ENCODE peak calls at places on chromosomes 7 and 10, in nine cellular contexts. One of them, this sample, is unnamed.

GRCh38 chr7:96120856-96121255 is 201.0 kb downstream of the SLC25A13 start:
- DNase-seq in activated CD8-positive, alpha-beta memory T cell treated with anti-CD3 and anti-CD28 coated beads, Interleukin-2, amount 50 U/mL, for 4 hours: no peak
- DNase-seq in NCI-H1436: no peak
- DNase-seq in RWPE1: no peak
- DNase-seq in HTR-8/SVneo: no peak
- DNase-seq in epithelial cell of esophagus: peak
- DNase-seq in M059J: no peak
- DNase-seq in stimulated activated CD8-positive, alpha-beta memory T cell treated with anti-CD3 and anti-CD28 coated beads, Interleukin-2, amount 100 ng/mL, for 48 hours: no peak
- DNase-seq in GF-D8: no peak
- DNase-seq in this sample: no peak

GRCh38 chr10:18044976-18045720 is 93.4 kb downstream of the SLC39A12 start:
- DNase-seq in activated CD8-positive, alpha-beta memory T cell treated with anti-CD3 and anti-CD28 coated beads, Interleukin-2, amount 50 U/mL, for 4 hours: no peak
- DNase-seq in NCI-H1436: no peak
- DNase-seq in RWPE1: no peak
- DNase-seq in HTR-8/SVneo: peak
- DNase-seq in epithelial cell of esophagus: no peak
- DNase-seq in M059J: peak
- DNase-seq in stimulated activated CD8-positive, alpha-beta memory T cell treated with anti-CD3 and anti-CD28 coated beads, Interleukin-2, amount 100 ng/mL, for 48 hours: no peak
- DNase-seq in GF-D8: no peak
- DNase-seq in this sample: no peak

GRCh38 chr10:3350790-3351364 is 178.3 kb upstream of the PITRM1 start:
- DNase-seq in activated CD8-positive, alpha-beta memory T cell treated with anti-CD3 and anti-CD28 coated beads, Interleukin-2, amount 50 U/mL, for 4 hours: no peak
- DNase-seq in NCI-H1436: no peak
- DNase-seq in RWPE1: no peak
- DNase-seq in HTR-8/SVneo: no peak
- DNase-seq in epithelial cell of esophagus: no peak
- DNase-seq in M059J: no peak
- DNase-seq in stimulated activated CD8-positive, alpha-beta memory T cell treated with anti-CD3 and anti-CD28 coated beads, Interleukin-2, amount 100 ng/mL, for 48 hours: no peak
- DNase-seq in GF-D8: no peak
- DNase-seq in this sample: no peak

GRCh38 chr10:30433286-30433778 is 652 bp upstream of the MAP3K8 start:
- DNase-seq in activated CD8-positive, alpha-beta memory T cell treated with anti-CD3 and anti-CD28 coated beads, Interleukin-2, amount 50 U/mL, for 4 hours: no peak
- DNase-seq in NCI-H1436: no peak
- DNase-seq in RWPE1: no peak
- DNase-seq in HTR-8/SVneo: peak
- DNase-seq in epithelial cell of esophagus: peak
- DNase-seq in M059J: peak
- DNase-seq in stimulated activated CD8-positive, alpha-beta memory T cell treated with anti-CD3 and anti-CD28 coated beads, Interleukin-2, amount 100 ng/mL, for 48 hours: peak
- DNase-seq in GF-D8: peak
- DNase-seq in this sample: peak

GRCh38 chr10:35778344-35778743 is 136.2 kb upstream of the FZD8 start:
- DNase-seq in activated CD8-positive, alpha-beta memory T cell treated with anti-CD3 and anti-CD28 coated beads, Interleukin-2, amount 50 U/mL, for 4 hours: no peak
- DNase-seq in NCI-H1436: no peak
- DNase-seq in RWPE1: no peak
- DNase-seq in HTR-8/SVneo: no peak
- DNase-seq in epithelial cell of esophagus: no peak
- DNase-seq in M059J: no peak
- DNase-seq in stimulated activated CD8-positive, alpha-beta memory T cell treated with anti-CD3 and anti-CD28 coated beads, Interleukin-2, amount 100 ng/mL, for 48 hours: no peak
- DNase-seq in GF-D8: no peak
- DNase-seq in this sample: no peak

GRCh38 chr10:130485241-130485957 is 349.2 kb downstream of the GLRX3 start:
- DNase-seq in activated CD8-positive, alpha-beta memory T cell treated with anti-CD3 and anti-CD28 coated beads, Interleukin-2, amount 50 U/mL, for 4 hours: no peak
- DNase-seq in NCI-H1436: no peak
- DNase-seq in RWPE1: no peak
- DNase-seq in HTR-8/SVneo: no peak
- DNase-seq in epithelial cell of esophagus: no peak
- DNase-seq in M059J: no peak
- DNase-seq in stimulated activated CD8-positive, alpha-beta memory T cell treated with anti-CD3 and anti-CD28 coated beads, Interleukin-2, amount 100 ng/mL, for 48 hours: no peak
- DNase-seq in GF-D8: no peak
- DNase-seq in this sample: no peak

GRCh38 chr7:106281919-106282318 is 2.9 kb downstream of the NAMPT start:
- DNase-seq in activated CD8-positive, alpha-beta memory T cell treated with anti-CD3 and anti-CD28 coated beads, Interleukin-2, amount 50 U/mL, for 4 hours: no peak
- DNase-seq in NCI-H1436: no peak
- DNase-seq in RWPE1: no peak
- DNase-seq in HTR-8/SVneo: no peak
- DNase-seq in epithelial cell of esophagus: no peak
- DNase-seq in M059J: no peak
- DNase-seq in stimulated activated CD8-positive, alpha-beta memory T cell treated with anti-CD3 and anti-CD28 coated beads, Interleukin-2, amount 100 ng/mL, for 48 hours: no peak
- DNase-seq in GF-D8: no peak
- DNase-seq in this sample: no peak

GRCh38 chr7:151705744-151706567 is 171.0 kb downstream of the PRKAG2 start:
- DNase-seq in activated CD8-positive, alpha-beta memory T cell treated with anti-CD3 and anti-CD28 coated beads, Interleukin-2, amount 50 U/mL, for 4 hours: peak
- DNase-seq in NCI-H1436: peak
- DNase-seq in RWPE1: no peak
- DNase-seq in HTR-8/SVneo: peak
- DNase-seq in epithelial cell of esophagus: peak
- DNase-seq in M059J: peak
- DNase-seq in stimulated activated CD8-positive, alpha-beta memory T cell treated with anti-CD3 and anti-CD28 coated beads, Interleukin-2, amount 100 ng/mL, for 48 hours: no peak
- DNase-seq in GF-D8: peak
- DNase-seq in this sample: peak

GRCh38 chr10:104123397-104123796 is 1.4 kb downstream of the SFR1 start:
- DNase-seq in activated CD8-positive, alpha-beta memory T cell treated with anti-CD3 and anti-CD28 coated beads, Interleukin-2, amount 50 U/mL, for 4 hours: no peak
- DNase-seq in NCI-H1436: no peak
- DNase-seq in RWPE1: no peak
- DNase-seq in HTR-8/SVneo: no peak
- DNase-seq in epithelial cell of esophagus: peak
- DNase-seq in M059J: peak
- DNase-seq in stimulated activated CD8-positive, alpha-beta memory T cell treated with anti-CD3 and anti-CD28 coated beads, Interleukin-2, amount 100 ng/mL, for 48 hours: no peak
- DNase-seq in GF-D8: no peak
- DNase-seq in this sample: peak

GRCh38 chr10:44827431-44828006 is 83.6 kb upstream of the TMEM72 start:
- DNase-seq in activated CD8-positive, alpha-beta memory T cell treated with anti-CD3 and anti-CD28 coated beads, Interleukin-2, amount 50 U/mL, for 4 hours: no peak
- DNase-seq in NCI-H1436: no peak
- DNase-seq in RWPE1: no peak
- DNase-seq in HTR-8/SVneo: no peak
- DNase-seq in epithelial cell of esophagus: no peak
- DNase-seq in M059J: no peak
- DNase-seq in stimulated activated CD8-positive, alpha-beta memory T cell treated with anti-CD3 and anti-CD28 coated beads, Interleukin-2, amount 100 ng/mL, for 48 hours: no peak
- DNase-seq in GF-D8: no peak
- DNase-seq in this sample: no peak

GRCh38 chr10:17229016-17229716 is 1.1 kb downstream of the VIM start:
- DNase-seq in activated CD8-positive, alpha-beta memory T cell treated with anti-CD3 and anti-CD28 coated beads, Interleukin-2, amount 50 U/mL, for 4 hours: peak
- DNase-seq in NCI-H1436: no peak
- DNase-seq in RWPE1: peak
- DNase-seq in HTR-8/SVneo: peak
- DNase-seq in epithelial cell of esophagus: peak
- DNase-seq in M059J: peak
- DNase-seq in stimulated activated CD8-positive, alpha-beta memory T cell treated with anti-CD3 and anti-CD28 coated beads, Interleukin-2, amount 100 ng/mL, for 48 hours: peak
- DNase-seq in GF-D8: peak
- DNase-seq in this sample: peak

GRCh38 chr10:123573236-123574147 is 92.7 kb upstream of the GPR26 start:
- DNase-seq in activated CD8-positive, alpha-beta memory T cell treated with anti-CD3 and anti-CD28 coated beads, Interleukin-2, amount 50 U/mL, for 4 hours: peak
- DNase-seq in NCI-H1436: peak
- DNase-seq in RWPE1: peak
- DNase-seq in HTR-8/SVneo: peak
- DNase-seq in epithelial cell of esophagus: peak
- DNase-seq in M059J: peak
- DNase-seq in stimulated activated CD8-positive, alpha-beta memory T cell treated with anti-CD3 and anti-CD28 coated beads, Interleukin-2, amount 100 ng/mL, for 48 hours: peak
- DNase-seq in GF-D8: no peak
- DNase-seq in this sample: peak

GRCh38 chr7:34759477-34760125 is 101.6 kb downstream of the NPSR1 start:
- DNase-seq in activated CD8-positive, alpha-beta memory T cell treated with anti-CD3 and anti-CD28 coated beads, Interleukin-2, amount 50 U/mL, for 4 hours: no peak
- DNase-seq in NCI-H1436: no peak
- DNase-seq in RWPE1: peak
- DNase-seq in HTR-8/SVneo: peak
- DNase-seq in epithelial cell of esophagus: peak
- DNase-seq in M059J: peak
- DNase-seq in stimulated activated CD8-positive, alpha-beta memory T cell treated with anti-CD3 and anti-CD28 coated beads, Interleukin-2, amount 100 ng/mL, for 48 hours: no peak
- DNase-seq in GF-D8: no peak
- DNase-seq in this sample: no peak

GRCh38 chr10:48472670-48473069 is 132.2 kb downstream of the ARHGAP22 start:
- DNase-seq in activated CD8-positive, alpha-beta memory T cell treated with anti-CD3 and anti-CD28 coated beads, Interleukin-2, amount 50 U/mL, for 4 hours: no peak
- DNase-seq in NCI-H1436: no peak
- DNase-seq in RWPE1: no peak
- DNase-seq in HTR-8/SVneo: no peak
- DNase-seq in epithelial cell of esophagus: no peak
- DNase-seq in M059J: no peak
- DNase-seq in stimulated activated CD8-positive, alpha-beta memory T cell treated with anti-CD3 and anti-CD28 coated beads, Interleukin-2, amount 100 ng/mL, for 48 hours: no peak
- DNase-seq in GF-D8: peak
- DNase-seq in this sample: no peak

GRCh38 chr10:123842692-123843385 is 48.8 kb downstream of the CPXM2 start:
- DNase-seq in activated CD8-positive, alpha-beta memory T cell treated with anti-CD3 and anti-CD28 coated beads, Interleukin-2, amount 50 U/mL, for 4 hours: no peak
- DNase-seq in NCI-H1436: no peak
- DNase-seq in RWPE1: no peak
- DNase-seq in HTR-8/SVneo: no peak
- DNase-seq in epithelial cell of esophagus: no peak
- DNase-seq in M059J: no peak
- DNase-seq in stimulated activated CD8-positive, alpha-beta memory T cell treated with anti-CD3 and anti-CD28 coated beads, Interleukin-2, amount 100 ng/mL, for 48 hours: no peak
- DNase-seq in GF-D8: no peak
- DNase-seq in this sample: no peak

GRCh38 chr10:76352300-76352699 is 920.9 kb downstream of the LRMDA start:
- DNase-seq in activated CD8-positive, alpha-beta memory T cell treated with anti-CD3 and anti-CD28 coated beads, Interleukin-2, amount 50 U/mL, for 4 hours: no peak
- DNase-seq in NCI-H1436: no peak
- DNase-seq in RWPE1: peak
- DNase-seq in HTR-8/SVneo: peak
- DNase-seq in epithelial cell of esophagus: peak
- DNase-seq in M059J: peak
- DNase-seq in stimulated activated CD8-positive, alpha-beta memory T cell treated with anti-CD3 and anti-CD28 coated beads, Interleukin-2, amount 100 ng/mL, for 48 hours: no peak
- DNase-seq in GF-D8: no peak
- DNase-seq in this sample: no peak

GRCh38 chr7:150390206-150390605 is 11.1 kb downstream of the ZNF775 start:
- DNase-seq in activated CD8-positive, alpha-beta memory T cell treated with anti-CD3 and anti-CD28 coated beads, Interleukin-2, amount 50 U/mL, for 4 hours: no peak
- DNase-seq in NCI-H1436: no peak
- DNase-seq in RWPE1: no peak
- DNase-seq in HTR-8/SVneo: no peak
- DNase-seq in epithelial cell of esophagus: peak
- DNase-seq in M059J: no peak
- DNase-seq in stimulated activated CD8-positive, alpha-beta memory T cell treated with anti-CD3 and anti-CD28 coated beads, Interleukin-2, amount 100 ng/mL, for 48 hours: no peak
- DNase-seq in GF-D8: no peak
- DNase-seq in this sample: no peak

GRCh38 chr7:33880787-33881186 is 24.6 kb upstream of the BMPER start:
- DNase-seq in activated CD8-positive, alpha-beta memory T cell treated with anti-CD3 and anti-CD28 coated beads, Interleukin-2, amount 50 U/mL, for 4 hours: no peak
- DNase-seq in NCI-H1436: no peak
- DNase-seq in RWPE1: no peak
- DNase-seq in HTR-8/SVneo: no peak
- DNase-seq in epithelial cell of esophagus: peak
- DNase-seq in M059J: peak
- DNase-seq in stimulated activated CD8-positive, alpha-beta memory T cell treated with anti-CD3 and anti-CD28 coated beads, Interleukin-2, amount 100 ng/mL, for 48 hours: no peak
- DNase-seq in GF-D8: no peak
- DNase-seq in this sample: no peak

GRCh38 chr10:2137549-2138174 is 400.3 kb upstream of the ADARB2 start:
- DNase-seq in activated CD8-positive, alpha-beta memory T cell treated with anti-CD3 and anti-CD28 coated beads, Interleukin-2, amount 50 U/mL, for 4 hours: no peak
- DNase-seq in NCI-H1436: peak
- DNase-seq in RWPE1: peak
- DNase-seq in HTR-8/SVneo: no peak
- DNase-seq in epithelial cell of esophagus: peak
- DNase-seq in M059J: peak
- DNase-seq in stimulated activated CD8-positive, alpha-beta memory T cell treated with anti-CD3 and anti-CD28 coated beads, Interleukin-2, amount 100 ng/mL, for 48 hours: no peak
- DNase-seq in GF-D8: no peak
- DNase-seq in this sample: no peak

GRCh38 chr10:78471723-78472541 is 438.3 kb downstream of the RPS24 start:
- DNase-seq in activated CD8-positive, alpha-beta memory T cell treated with anti-CD3 and anti-CD28 coated beads, Interleukin-2, amount 50 U/mL, for 4 hours: no peak
- DNase-seq in NCI-H1436: no peak
- DNase-seq in RWPE1: no peak
- DNase-seq in HTR-8/SVneo: no peak
- DNase-seq in epithelial cell of esophagus: no peak
- DNase-seq in M059J: no peak
- DNase-seq in stimulated activated CD8-positive, alpha-beta memory T cell treated with anti-CD3 and anti-CD28 coated beads, Interleukin-2, amount 100 ng/mL, for 48 hours: no peak
- DNase-seq in GF-D8: no peak
- DNase-seq in this sample: no peak

GRCh38 chr10:21495002-21495685 is 30.3 kb downstream of the SKIDA1 start:
- DNase-seq in activated CD8-positive, alpha-beta memory T cell treated with anti-CD3 and anti-CD28 coated beads, Interleukin-2, amount 50 U/mL, for 4 hours: no peak
- DNase-seq in NCI-H1436: no peak
- DNase-seq in RWPE1: peak
- DNase-seq in HTR-8/SVneo: no peak
- DNase-seq in epithelial cell of esophagus: peak
- DNase-seq in M059J: no peak
- DNase-seq in stimulated activated CD8-positive, alpha-beta memory T cell treated with anti-CD3 and anti-CD28 coated beads, Interleukin-2, amount 100 ng/mL, for 48 hours: no peak
- DNase-seq in GF-D8: no peak
- DNase-seq in this sample: peak

GRCh38 chr10:78963074-78964034 is 105.4 kb upstream of the ZMIZ1 start:
- DNase-seq in activated CD8-positive, alpha-beta memory T cell treated with anti-CD3 and anti-CD28 coated beads, Interleukin-2, amount 50 U/mL, for 4 hours: no peak
- DNase-seq in NCI-H1436: no peak
- DNase-seq in RWPE1: no peak
- DNase-seq in HTR-8/SVneo: no peak
- DNase-seq in epithelial cell of esophagus: peak
- DNase-seq in M059J: no peak
- DNase-seq in stimulated activated CD8-positive, alpha-beta memory T cell treated with anti-CD3 and anti-CD28 coated beads, Interleukin-2, amount 100 ng/mL, for 48 hours: no peak
- DNase-seq in GF-D8: no peak
- DNase-seq in this sample: no peak

GRCh38 chr7:608954-609711 is 89.5 kb upstream of the PDGFA start:
- DNase-seq in activated CD8-positive, alpha-beta memory T cell treated with anti-CD3 and anti-CD28 coated beads, Interleukin-2, amount 50 U/mL, for 4 hours: no peak
- DNase-seq in NCI-H1436: no peak
- DNase-seq in RWPE1: no peak
- DNase-seq in HTR-8/SVneo: no peak
- DNase-seq in epithelial cell of esophagus: no peak
- DNase-seq in M059J: no peak
- DNase-seq in stimulated activated CD8-positive, alpha-beta memory T cell treated with anti-CD3 and anti-CD28 coated beads, Interleukin-2, amount 100 ng/mL, for 48 hours: no peak
- DNase-seq in GF-D8: no peak
- DNase-seq in this sample: no peak

GRCh38 chr10:119675483-119676170 is 24.4 kb downstream of the BAG3 start:
- DNase-seq in activated CD8-positive, alpha-beta memory T cell treated with anti-CD3 and anti-CD28 coated beads, Interleukin-2, amount 50 U/mL, for 4 hours: no peak
- DNase-seq in NCI-H1436: no peak
- DNase-seq in RWPE1: no peak
- DNase-seq in HTR-8/SVneo: no peak
- DNase-seq in epithelial cell of esophagus: peak
- DNase-seq in M059J: peak
- DNase-seq in stimulated activated CD8-positive, alpha-beta memory T cell treated with anti-CD3 and anti-CD28 coated beads, Interleukin-2, amount 100 ng/mL, for 48 hours: no peak
- DNase-seq in GF-D8: no peak
- DNase-seq in this sample: no peak

GRCh38 chr7:158407581-158408331 is 179.9 kb downstream of the PTPRN2 start:
- DNase-seq in activated CD8-positive, alpha-beta memory T cell treated with anti-CD3 and anti-CD28 coated beads, Interleukin-2, amount 50 U/mL, for 4 hours: no peak
- DNase-seq in NCI-H1436: peak
- DNase-seq in RWPE1: peak
- DNase-seq in HTR-8/SVneo: peak
- DNase-seq in epithelial cell of esophagus: peak
- DNase-seq in M059J: peak
- DNase-seq in stimulated activated CD8-positive, alpha-beta memory T cell treated with anti-CD3 and anti-CD28 coated beads, Interleukin-2, amount 100 ng/mL, for 48 hours: no peak
- DNase-seq in GF-D8: peak
- DNase-seq in this sample: peak

GRCh38 chr7:2923886-2924574 is 79.9 kb upstream of the GNA12 start:
- DNase-seq in activated CD8-positive, alpha-beta memory T cell treated with anti-CD3 and anti-CD28 coated beads, Interleukin-2, amount 50 U/mL, for 4 hours: no peak
- DNase-seq in NCI-H1436: no peak
- DNase-seq in RWPE1: peak
- DNase-seq in HTR-8/SVneo: no peak
- DNase-seq in epithelial cell of esophagus: peak
- DNase-seq in M059J: no peak
- DNase-seq in stimulated activated CD8-positive, alpha-beta memory T cell treated with anti-CD3 and anti-CD28 coated beads, Interleukin-2, amount 100 ng/mL, for 48 hours: no peak
- DNase-seq in GF-D8: no peak
- DNase-seq in this sample: no peak

GRCh38 chr10:33129181-33129928 is 171.3 kb upstream of the ITGB1 start:
- DNase-seq in activated CD8-positive, alpha-beta memory T cell treated with anti-CD3 and anti-CD28 coated beads, Interleukin-2, amount 50 U/mL, for 4 hours: no peak
- DNase-seq in NCI-H1436: no peak
- DNase-seq in RWPE1: peak
- DNase-seq in HTR-8/SVneo: peak
- DNase-seq in epithelial cell of esophagus: peak
- DNase-seq in M059J: peak
- DNase-seq in stimulated activated CD8-positive, alpha-beta memory T cell treated with anti-CD3 and anti-CD28 coated beads, Interleukin-2, amount 100 ng/mL, for 48 hours: no peak
- DNase-seq in GF-D8: no peak
- DNase-seq in this sample: no peak

GRCh38 chr10:33801705-33802104 is 467.2 kb upstream of the NRP1 start:
- DNase-seq in activated CD8-positive, alpha-beta memory T cell treated with anti-CD3 and anti-CD28 coated beads, Interleukin-2, amount 50 U/mL, for 4 hours: no peak
- DNase-seq in NCI-H1436: no peak
- DNase-seq in RWPE1: peak
- DNase-seq in HTR-8/SVneo: peak
- DNase-seq in epithelial cell of esophagus: peak
- DNase-seq in M059J: peak
- DNase-seq in stimulated activated CD8-positive, alpha-beta memory T cell treated with anti-CD3 and anti-CD28 coated beads, Interleukin-2, amount 100 ng/mL, for 48 hours: no peak
- DNase-seq in GF-D8: no peak
- DNase-seq in this sample: no peak

GRCh38 chr7:85006754-85007153 is 180.1 kb downstream of the SEMA3D start:
- DNase-seq in activated CD8-positive, alpha-beta memory T cell treated with anti-CD3 and anti-CD28 coated beads, Interleukin-2, amount 50 U/mL, for 4 hours: no peak
- DNase-seq in NCI-H1436: no peak
- DNase-seq in RWPE1: no peak
- DNase-seq in HTR-8/SVneo: no peak
- DNase-seq in epithelial cell of esophagus: no peak
- DNase-seq in M059J: no peak
- DNase-seq in stimulated activated CD8-positive, alpha-beta memory T cell treated with anti-CD3 and anti-CD28 coated beads, Interleukin-2, amount 100 ng/mL, for 48 hours: no peak
- DNase-seq in GF-D8: no peak
- DNase-seq in this sample: no peak

GRCh38 chr10:48494073-48494472 is 110.8 kb downstream of the ARHGAP22 start:
- DNase-seq in activated CD8-positive, alpha-beta memory T cell treated with anti-CD3 and anti-CD28 coated beads, Interleukin-2, amount 50 U/mL, for 4 hours: no peak
- DNase-seq in NCI-H1436: no peak
- DNase-seq in RWPE1: no peak
- DNase-seq in HTR-8/SVneo: no peak
- DNase-seq in epithelial cell of esophagus: no peak
- DNase-seq in M059J: peak
- DNase-seq in stimulated activated CD8-positive, alpha-beta memory T cell treated with anti-CD3 and anti-CD28 coated beads, Interleukin-2, amount 100 ng/mL, for 48 hours: no peak
- DNase-seq in GF-D8: no peak
- DNase-seq in this sample: no peak

GRCh38 chr7:118183254-118183585 is 744 bp upstream of the LSM8 start:
- DNase-seq in activated CD8-positive, alpha-beta memory T cell treated with anti-CD3 and anti-CD28 coated beads, Interleukin-2, amount 50 U/mL, for 4 hours: no peak
- DNase-seq in NCI-H1436: no peak
- DNase-seq in RWPE1: no peak
- DNase-seq in HTR-8/SVneo: no peak
- DNase-seq in epithelial cell of esophagus: no peak
- DNase-seq in M059J: peak
- DNase-seq in stimulated activated CD8-positive, alpha-beta memory T cell treated with anti-CD3 and anti-CD28 coated beads, Interleukin-2, amount 100 ng/mL, for 48 hours: no peak
- DNase-seq in GF-D8: no peak
- DNase-seq in this sample: no peak